ENCODE peak calls at places on chromosomes 2 and 18, in ten cellular contexts. A, Z, O, W, Y, N, S, D, C and T are unnamed samples.

GRCh38 chr18:39406941-39407340 is 1841.3 kb upstream of the CELF4 start:
- DNase-seq in A (no peak), Z (no peak), O (no peak), W (no peak), Y (peak; percentile 51), N (no peak), S (no peak), D (no peak), C (no peak), T (no peak)

GRCh38 chr18:24567199-24567598 is 106.8 kb downstream of the HRH4 start:
- DNase-seq in A (no peak), Z (peak; percentile 13), O (no peak), W (no peak), Y (no peak), N (no peak), S (no peak), D (no peak), C (peak; percentile 19), T (peak; percentile 4)

GRCh38 chr2:88209526-88210131 is 39.5 kb downstream of the THNSL2 start:
- DNase-seq in A (no peak), Z (no peak), O (no peak), W (no peak), Y (no peak), N (no peak), S (no peak), D (no peak), C (no peak), T (no peak)

GRCh38 chr2:162317910-162318279 is 589 bp downstream of the IFIH1 start:
- DNase-seq in A (no peak), Z (no peak), O (no peak), W (no peak), Y (peak; percentile 57), N (no peak), S (no peak), D (peak; percentile 38), C (peak; percentile 33), T (peak; percentile 8)

GRCh38 chr18:10559566-10560456 is 34.0 kb downstream of the NAPG start:
- DNase-seq in A (peak; percentile 64), Z (no peak), O (no peak), W (no peak), Y (no peak), N (peak; percentile 69), S (no peak), D (peak; percentile 64), C (no peak), T (no peak)

GRCh38 chr2:70340921-70341765 is 39.3 kb upstream of the FAM136A start:
- DNase-seq in A (peak; percentile 64), Z (peak; percentile 55), O (peak; percentile 40), W (peak; percentile 75), Y (no peak), N (peak; percentile 61), S (peak; percentile 37), D (peak; percentile 35), C (peak; percentile 49), T (peak; percentile 46)

GRCh38 chr2:191783416-191783815 is 63.5 kb downstream of the CAVIN2 start:
- DNase-seq in A (no peak), Z (no peak), O (no peak), W (no peak), Y (no peak), N (no peak), S (no peak), D (peak; percentile 29), C (no peak), T (no peak)

GRCh38 chr2:37389984-37390765 is 45.7 kb downstream of the QPCT start:
- DNase-seq in A (peak; percentile 79), Z (peak; percentile 70), O (peak; percentile 62), W (no peak), Y (no peak), N (peak; percentile 75), S (no peak), D (peak; percentile 94), C (peak; percentile 36), T (peak; percentile 70)

GRCh38 chr2:70974592-70974991 is 3.8 kb upstream of the ANKRD53 start:
- DNase-seq in A (no peak), Z (no peak), O (no peak), W (no peak), Y (no peak), N (no peak), S (no peak), D (no peak), C (no peak), T (no peak)

GRCh38 chr2:143123911-143124310 is 5.3 kb upstream of the ARHGAP15 start:
- DNase-seq in A (no peak), Z (no peak), O (no peak), W (no peak), Y (no peak), N (no peak), S (no peak), D (no peak), C (no peak), T (no peak)

GRCh38 chr2:142495141-142495540 is 364.3 kb upstream of the LRP1B start:
- DNase-seq in A (no peak), Z (no peak), O (no peak), W (no peak), Y (no peak), N (no peak), S (no peak), D (no peak), C (no peak), T (no peak)

GRCh38 chr2:8270699-8271098 is 411.2 kb upstream of the ID2 start:
- DNase-seq in A (no peak), Z (no peak), O (no peak), W (no peak), Y (no peak), N (no peak), S (no peak), D (no peak), C (no peak), T (no peak)

GRCh38 chr2:161409308-161409707 is 6.8 kb upstream of the TBR1 start:
- DNase-seq in A (no peak), Z (no peak), O (no peak), W (no peak), Y (no peak), N (no peak), S (no peak), D (no peak), C (no peak), T (no peak)

GRCh38 chr2:170235860-170236638 is 58.1 kb downstream of the MYO3B start:
- DNase-seq in A (peak; percentile 50), Z (peak; percentile 57), O (peak; percentile 47), W (peak; percentile 84), Y (no peak), N (peak; percentile 52), S (peak; percentile 45), D (peak; percentile 55), C (no peak), T (peak; percentile 43)

GRCh38 chr18:7237670-7238272 is 6.9 kb downstream of the LRRC30 start:
- DNase-seq in A (no peak), Z (no peak), O (no peak), W (no peak), Y (no peak), N (no peak), S (no peak), D (no peak), C (no peak), T (no peak)

GRCh38 chr2:105324732-105325131 is 4.8 kb downstream of the TGFBRAP1 start:
- DNase-seq in A (no peak), Z (no peak), O (no peak), W (peak; percentile 28), Y (no peak), N (no peak), S (no peak), D (no peak), C (no peak), T (peak; percentile 67)

GRCh38 chr2:46942143-46942526 is 26.5 kb upstream of the MCFD2 start:
- DNase-seq in A (peak; percentile 73), Z (no peak), O (no peak), W (peak; percentile 18), Y (no peak), N (peak; percentile 73), S (no peak), D (peak; percentile 85), C (peak; percentile 50), T (no peak)

GRCh38 chr2:73408198-73408597 is 22.6 kb downstream of the ALMS1 start:
- DNase-seq in A (no peak), Z (no peak), O (no peak), W (no peak), Y (no peak), N (no peak), S (no peak), D (no peak), C (no peak), T (no peak)

GRCh38 chr2:195445639-195446038 is 211.4 kb upstream of the SLC39A10 start:
- DNase-seq in A (no peak), Z (no peak), O (peak; percentile 12), W (no peak), Y (no peak), N (no peak), S (no peak), D (no peak), C (no peak), T (no peak)

GRCh38 chr18:78548261-78549058 is 431.2 kb upstream of the SALL3 start:
- DNase-seq in A (no peak), Z (no peak), O (no peak), W (no peak), Y (no peak), N (no peak), S (no peak), D (no peak), C (no peak), T (no peak)
- TF ChIP-seq CTCF in A (no peak), Z (no peak), O (no peak), W (no peak), Y (no peak), N (no peak), S (no peak), D (no peak), C (no peak), T (no peak)

GRCh38 chr18:14937271-14937670 is 189.3 kb downstream of the ANKRD30B start:
- DNase-seq in A (no peak), Z (no peak), O (no peak), W (no peak), Y (no peak), N (no peak), S (no peak), D (no peak), C (no peak), T (no peak)
- TF ChIP-seq CTCF in A (no peak), Z (no peak), O (no peak), W (no peak), Y (no peak), N (no peak), S (no peak), D (no peak), C (no peak), T (no peak)

DNA sequence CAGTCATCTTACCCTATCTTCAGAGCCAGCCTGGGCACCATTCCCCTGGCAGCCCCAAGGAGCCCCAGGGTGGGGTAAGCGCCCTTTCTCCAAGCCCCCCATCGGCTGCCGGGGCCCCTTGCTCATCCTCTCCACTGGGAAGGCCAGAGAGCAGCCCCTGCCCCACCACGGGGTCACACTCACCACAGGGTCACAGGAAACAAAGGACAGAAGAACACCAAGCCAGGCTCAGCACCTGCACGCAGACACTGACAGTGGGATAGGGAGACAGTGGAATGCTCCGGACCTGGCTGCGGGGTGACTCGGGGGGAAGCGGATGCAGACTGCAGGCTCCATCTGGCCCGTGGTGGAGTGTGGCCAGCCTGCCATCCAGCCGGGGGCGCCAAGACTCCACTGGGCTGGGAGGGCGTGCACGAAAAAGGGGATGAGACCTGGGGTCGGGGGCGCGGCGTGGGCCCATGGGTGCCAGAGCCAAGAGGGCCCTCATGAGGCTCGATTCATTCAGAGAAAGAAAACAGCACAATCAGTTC is 21.1 kb downstream of the HDAC4 start:
- DNase-seq in A (no peak), Z (no peak), O (no peak), W (peak; percentile 38), Y (no peak), N (no peak), S (no peak), D (no peak), C (no peak), T (no peak)
- TF ChIP-seq CTCF in A (no peak), Z (no peak), O (no peak), W (peak; percentile 48), Y (no peak), N (no peak), S (no peak), D (no peak), C (no peak), T (peak; percentile 14)

GRCh38 chr18:44458777-44459176 is 221.9 kb upstream of the SETBP1 start:
- DNase-seq in A (no peak), Z (peak; percentile 65), O (peak; percentile 66), W (no peak), Y (no peak), N (no peak), S (no peak), D (no peak), C (no peak), T (peak; percentile 31)
- TF ChIP-seq CTCF in A (no peak), Z (peak; percentile 32), O (peak; percentile 2), W (no peak), Y (no peak), N (no peak), S (no peak), D (no peak), C (no peak), T (no peak)